ENCODE peak calls at places on chromosomes 7 and 10, in eight cellular contexts. F is cardiac muscle cell; E is AG09309; W is HCT116; Q is hippocampal formation; V is dermis microvascular lymphatic vessel endothelial cell; C is stimulated activated CD4-positive, alpha-beta T cell treated with anti-CD3 and anti-CD28 coated beads, Interleukin-1b, Interleukin-23, amount 100 ng/mL, for 4 hours; X is activated CD8-positive, alpha-beta memory T cell treated with anti-CD3 and anti-CD28 coated beads for 4 hours. P is an unnamed sample.

GRCh38 chr7:137940656-137941518 is 61.0 kb downstream of the CREB3L2 start:
- DNase-seq in V (no peak), W (no peak), Q (no peak), E (no peak), X (no peak), C (no peak), F (peak; percentile 79), P (no peak)

GRCh38 chr10:59190332-59190731 is 13.9 kb downstream of the PHYHIPL start:
- DNase-seq in F (no peak), X (no peak), C (no peak), Q (no peak), E (no peak), V (no peak), W (no peak), P (no peak)

GRCh38 chr10:8235253-8236027 is 181.0 kb downstream of the GATA3 start:
- DNase-seq in C (no peak), F (no peak), Q (no peak), W (no peak), V (no peak), X (no peak), E (no peak), P (no peak)

GRCh38 chr10:78331391-78331922 is 297.8 kb downstream of the RPS24 start:
- DNase-seq in X (no peak), Q (no peak), E (no peak), V (no peak), F (no peak), W (no peak), C (no peak), P (no peak)

GRCh38 chr10:90723416-90724068 is 134.3 kb downstream of the HTR7 start:
- DNase-seq in E (no peak), V (no peak), Q (no peak), F (no peak), C (no peak), W (no peak), X (no peak), P (no peak)

GRCh38 chr10:71621783-71622526 is 97.6 kb downstream of the C10orf105 start:
- DNase-seq in Q (no peak), V (peak; percentile 27), E (no peak), F (peak; percentile 45), X (no peak), W (peak; percentile 27), C (no peak), P (peak; percentile 61)

GRCh38 chr7:157826566-157826965 is 489.8 kb downstream of the DNAJB6 start:
- DNase-seq in C (no peak), W (no peak), Q (no peak), F (no peak), E (no peak), V (no peak), X (no peak), P (no peak)

GRCh38 chr7:134435161-134435920 is 23.6 kb downstream of the AKR1B1 start:
- DNase-seq in V (no peak), F (no peak), E (no peak), C (no peak), X (no peak), Q (no peak), W (no peak), P (no peak)

GRCh38 chr7:24980695-24981543 is 941 bp upstream of the OSBPL3 start:
- DNase-seq in V (no peak), X (no peak), Q (peak; percentile 46), F (peak; percentile 4), E (no peak), C (no peak), W (no peak), P (peak; percentile 64)

GRCh38 chr7:12067156-12067831 is 143.8 kb upstream of the TMEM106B start:
- DNase-seq in E (peak; percentile 0), C (peak; percentile 48), F (peak; percentile 71), X (peak; percentile 18), Q (peak; percentile 7), W (peak; percentile 58), V (peak; percentile 45), P (peak; percentile 89)

GRCh38 chr7:519974-520458 is 370 bp upstream of the PDGFA start:
- DNase-seq in W (no peak), Q (peak; percentile 60), V (no peak), X (no peak), E (no peak), F (peak; percentile 75), C (no peak), P (peak; percentile 80)

P was measured in Calu3.